ENCODE peak calls at places on chromosomes 1 and 21, in four cellular contexts. P, F, K and Y are unnamed samples.

GRCh38 chr1:170162385-170163226 is 16.8 kb downstream of the NTMT2 start:
- DNase-seq in K (no peak), P (peak; percentile 35), F (no peak), Y (no peak)

GRCh38 chr21:41564871-41565281 is 56.9 kb upstream of the TMPRSS2 start:
- DNase-seq in K (no peak), F (no peak), P (no peak), Y (no peak)

GRCh38 chr1:2941907-2942306 is 79.4 kb upstream of the ACTRT2 start:
- DNase-seq in K (no peak), P (no peak), F (no peak), Y (no peak)

GRCh38 chr1:199573047-199573446 is 454.5 kb upstream of the NR5A2 start:
- DNase-seq in P (no peak), F (no peak), K (no peak), Y (no peak)

GRCh38 chr1:172109357-172109756 is 268.1 kb downstream of the DNM3 start:
- DNase-seq in F (no peak), P (no peak), K (no peak), Y (no peak)

GRCh38 chr1:223513309-223513708 is 120.1 kb downstream of the CCDC185 start:
- DNase-seq in P (no peak), K (no peak), F (no peak), Y (no peak)

GRCh38 chr21:43923391-43923790 is 58.4 kb downstream of the AGPAT3 start:
- DNase-seq in K (no peak), F (no peak), P (no peak), Y (no peak)

GRCh38 chr1:19398309-19398760 is 86.2 kb downstream of the SLC66A1 start:
- DNase-seq in P (no peak), K (no peak), F (no peak), Y (no peak)

GRCh38 chr21:29664615-29665014 is 275.2 kb downstream of the GRIK1 start:
- DNase-seq in P (no peak), K (no peak), F (no peak), Y (no peak)

GRCh38 chr21:39386194-39386593 is 37.3 kb upstream of the HMGN1 start:
- DNase-seq in P (no peak), K (no peak), F (no peak), Y (no peak)

GRCh38 chr1:32716312-32717126 is 13.9 kb upstream of the SYNC start:
- DNase-seq in K (peak; percentile 96), F (no peak), P (peak; percentile 96), Y (peak; percentile 58)

GRCh38 chr1:151325646-151326429 is 1.4 kb downstream of the PI4KB start:
- DNase-seq in P (no peak), F (no peak), K (no peak), Y (no peak)

GRCh38 chr1:94237291-94238226 is at the start of gene ARHGAP29:
- DNase-seq in K (peak; percentile 79), F (no peak), P (peak; percentile 72), Y (peak; percentile 42)
- TF ChIP-seq POLR2A in K (no peak), F (no peak), P (peak; percentile 78), Y (no peak)

GRCh38 chr1:229251185-229251584 is 19.7 kb upstream of the RAB4A start:
- DNase-seq in P (no peak), K (no peak), F (no peak), Y (no peak)

GRCh38 chr1:229247871-229248270 is 23.0 kb upstream of the RAB4A start:
- DNase-seq in K (no peak), F (no peak), P (no peak), Y (no peak)

GRCh38 chr1:229248821-229249817 is 21.8 kb upstream of the RAB4A start:
- DNase-seq in P (no peak), K (no peak), F (no peak), Y (no peak)

GRCh38 chr1:229252228-229252984 is 18.5 kb upstream of the RAB4A start:
- DNase-seq in P (no peak), K (no peak), F (no peak), Y (no peak)

DNA sequence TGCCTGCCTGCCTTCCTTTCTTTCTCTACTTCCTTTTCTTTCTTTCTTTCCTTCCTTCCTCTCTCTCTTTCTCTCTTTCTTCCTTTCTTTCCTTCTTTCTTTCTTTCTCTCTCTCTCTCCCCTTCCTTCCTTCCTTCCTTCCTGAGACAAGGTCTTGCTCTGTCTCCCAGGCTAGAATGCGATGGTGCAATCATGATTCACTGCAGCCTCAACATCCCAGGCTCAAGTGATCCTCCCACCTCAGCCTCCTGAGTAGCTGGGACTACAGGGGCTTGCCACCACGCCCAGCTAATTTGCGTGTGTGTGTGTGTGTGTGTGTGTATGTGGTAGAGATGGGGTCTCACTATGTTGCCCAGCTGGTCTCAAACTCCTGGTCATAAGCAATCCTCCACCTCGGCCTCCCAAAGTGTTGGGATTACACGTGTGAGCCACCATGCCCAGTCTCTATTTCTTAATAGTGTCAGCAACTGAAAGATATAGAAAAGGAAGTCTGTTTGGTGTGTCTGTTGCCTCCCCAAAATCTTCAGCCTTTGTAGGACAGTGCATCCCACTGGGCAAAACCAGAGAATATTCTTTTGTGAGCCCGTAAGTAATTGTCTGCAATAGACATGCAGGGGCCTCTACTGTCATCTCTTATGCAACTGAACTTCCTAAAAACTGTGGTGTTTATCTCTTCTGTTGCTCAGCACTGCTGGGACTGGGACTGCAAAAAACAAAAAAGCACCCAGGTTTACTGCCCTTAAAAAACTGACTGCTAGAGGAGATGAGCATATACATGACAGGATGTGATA is 20.9 kb upstream of the RAB4A start:
- DNase-seq in K (no peak), F (no peak), P (no peak), Y (no peak)
- TF ChIP-seq POLR2AphosphoS5 in K (no peak), F (no peak), P (no peak), Y (no peak)

GRCh38 chr1:159561513-159561912 is 25.7 kb upstream of the OR10J5 start:
- DNase-seq in F (no peak), P (no peak), K (no peak), Y (no peak)

GRCh38 chr1:159560599-159560998 is 24.8 kb upstream of the OR10J5 start:
- DNase-seq in F (no peak), P (no peak), K (no peak), Y (no peak)

GRCh38 chr1:159554681-159555080 is 18.9 kb upstream of the OR10J5 start:
- DNase-seq in P (no peak), F (no peak), K (no peak), Y (no peak)

GRCh38 chr1:159562680-159563079 is 24.9 kb upstream of the APCS start:
- DNase-seq in P (no peak), F (no peak), K (no peak), Y (no peak)

DNA sequence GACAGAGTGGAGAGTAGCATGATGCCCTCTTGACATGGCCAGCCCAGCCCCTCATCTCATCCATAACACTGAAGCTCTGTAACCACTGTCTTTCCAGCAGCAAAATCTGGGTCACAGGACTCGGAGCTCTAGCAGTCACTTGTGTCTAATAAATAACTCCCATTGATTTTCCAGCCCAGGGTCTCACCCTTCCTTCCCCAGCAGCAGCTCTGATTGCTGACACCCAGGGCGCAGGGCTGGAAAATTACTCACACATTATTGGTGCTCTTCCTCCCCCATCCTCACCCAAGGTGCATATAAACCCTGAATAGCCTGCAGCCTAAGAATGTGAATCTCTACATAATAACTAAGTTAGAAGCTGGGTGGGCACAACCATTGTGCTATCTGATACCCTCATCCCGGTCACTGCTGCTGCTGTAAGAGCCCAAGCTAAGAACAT is 21.1 kb upstream of the OR10J5 start:
- DNase-seq in P (no peak), K (no peak), F (no peak), Y (no peak)
- TF ChIP-seq POLR2A in P (no peak), K (no peak), F (no peak), Y (no peak)

GRCh38 chr1:206002833-206003532 is at the start of gene RAB7B:
- DNase-seq in K (no peak), F (no peak), P (peak; percentile 76), Y (no peak)
- TF ChIP-seq POLR2AphosphoS5 in K (no peak), F (no peak), P (no peak), Y (no peak)

DNA sequence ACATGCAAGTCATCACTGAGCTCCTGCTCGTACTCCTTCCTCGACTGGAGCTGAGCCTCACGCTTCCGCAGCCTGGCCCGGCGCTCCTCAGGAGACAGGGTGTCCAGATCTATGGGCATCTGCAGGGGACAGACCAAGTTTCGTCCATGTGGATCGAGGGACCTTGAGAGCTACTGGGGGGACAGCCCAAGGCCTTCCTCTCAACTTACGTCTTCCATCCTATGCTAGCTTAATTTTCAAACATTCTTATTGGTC is 2.4 kb downstream of the MRPL55 start:
- DNase-seq in P (no peak), F (no peak), K (no peak), Y (no peak)
- TF ChIP-seq POLR2A in P (no peak), F (no peak), K (no peak), Y (no peak)

GRCh38 chr1:115284209-115284608 is 53.8 kb downstream of the NGF start:
- DNase-seq in F (no peak), P (no peak), K (no peak), Y (no peak)
- TF ChIP-seq POLR2AphosphoS5 in F (no peak), P (peak; percentile 31), K (no peak), Y (no peak)